ENCODE peak calls at places on chromosomes 12 and 14, in four cellular contexts. F, B, P and N are unnamed samples.

GRCh38 chr12:21371050-21371449 is 1.7 kb upstream of the IAPP start:
- DNase-seq in B (no peak), F (no peak), P (no peak), N (no peak)

GRCh38 chr12:95623554-95624170 is 72.4 kb upstream of the USP44 start:
- DNase-seq in F (peak), B (peak), P (no peak), N (peak)

GRCh38 chr14:22726012-22726411 is 40.5 kb upstream of the OXA1L start:
- DNase-seq in B (no peak), P (no peak), F (no peak), N (no peak)

GRCh38 chr12:25997401-25997973 is 39.0 kb downstream of the RASSF8 start:
- DNase-seq in P (no peak), B (no peak), F (no peak), N (no peak)

GRCh38 chr12:106358410-106359241 is 1.1 kb downstream of the POLR3B start:
- DNase-seq in P (no peak), B (peak), F (no peak), N (peak)

GRCh38 chr12:84760091-84760490 is 152.5 kb downstream of the SLC6A15 start:
- DNase-seq in B (no peak), P (no peak), F (no peak), N (no peak)

GRCh38 chr12:123044351-123044750 is 63.9 kb downstream of the ARL6IP4 start:
- DNase-seq in B (no peak), F (no peak), P (no peak), N (no peak)

GRCh38 chr14:55781046-55781445 is 201.0 kb downstream of the KTN1 start:
- DNase-seq in B (no peak), P (no peak), F (no peak), N (no peak)

GRCh38 chr14:90159688-90160087 is 96.7 kb upstream of the PSMC1 start:
- DNase-seq in P (no peak), B (no peak), F (no peak), N (no peak)

GRCh38 chr12:33438025-33438772 is 1.4 kb downstream of the SYT10 start:
- DNase-seq in P (no peak), F (peak), B (no peak), N (no peak)

GRCh38 chr12:89252284-89252683 is 100.0 kb downstream of the DUSP6 start:
- DNase-seq in F (no peak), B (no peak), P (no peak), N (no peak)

GRCh38 chr14:90276627-90277367 is 20.4 kb downstream of the PSMC1 start:
- DNase-seq in F (peak), P (no peak), B (no peak), N (no peak)

GRCh38 chr14:34733245-34733644 is 18.9 kb upstream of the CFL2 start:
- DNase-seq in B (no peak), F (no peak), P (no peak), N (no peak)
- TF ChIP-seq ETV6 in B (no peak), F (no peak), P (no peak), N (no peak)

GRCh38 chr14:54643696-54644176 is 76.8 kb downstream of the SAMD4A start:
- DNase-seq in P (no peak), B (peak), F (no peak), N (no peak)

GRCh38 chr14:54637829-54638446 is 71.0 kb downstream of the SAMD4A start:
- DNase-seq in F (no peak), P (no peak), B (no peak), N (no peak)

GRCh38 chr14:54640480-54640879 is 73.6 kb downstream of the SAMD4A start:
- DNase-seq in P (no peak), B (no peak), F (no peak), N (no peak)

GRCh38 chr14:54642950-54643695 is 76.2 kb downstream of the SAMD4A start:
- DNase-seq in P (no peak), F (no peak), B (peak), N (peak)

GRCh38 chr14:54642121-54642520 is 75.2 kb downstream of the SAMD4A start:
- DNase-seq in P (no peak), B (peak), F (no peak), N (no peak)
- TF ChIP-seq ETV6 in P (no peak), B (no peak), F (no peak), N (no peak)

DNA sequence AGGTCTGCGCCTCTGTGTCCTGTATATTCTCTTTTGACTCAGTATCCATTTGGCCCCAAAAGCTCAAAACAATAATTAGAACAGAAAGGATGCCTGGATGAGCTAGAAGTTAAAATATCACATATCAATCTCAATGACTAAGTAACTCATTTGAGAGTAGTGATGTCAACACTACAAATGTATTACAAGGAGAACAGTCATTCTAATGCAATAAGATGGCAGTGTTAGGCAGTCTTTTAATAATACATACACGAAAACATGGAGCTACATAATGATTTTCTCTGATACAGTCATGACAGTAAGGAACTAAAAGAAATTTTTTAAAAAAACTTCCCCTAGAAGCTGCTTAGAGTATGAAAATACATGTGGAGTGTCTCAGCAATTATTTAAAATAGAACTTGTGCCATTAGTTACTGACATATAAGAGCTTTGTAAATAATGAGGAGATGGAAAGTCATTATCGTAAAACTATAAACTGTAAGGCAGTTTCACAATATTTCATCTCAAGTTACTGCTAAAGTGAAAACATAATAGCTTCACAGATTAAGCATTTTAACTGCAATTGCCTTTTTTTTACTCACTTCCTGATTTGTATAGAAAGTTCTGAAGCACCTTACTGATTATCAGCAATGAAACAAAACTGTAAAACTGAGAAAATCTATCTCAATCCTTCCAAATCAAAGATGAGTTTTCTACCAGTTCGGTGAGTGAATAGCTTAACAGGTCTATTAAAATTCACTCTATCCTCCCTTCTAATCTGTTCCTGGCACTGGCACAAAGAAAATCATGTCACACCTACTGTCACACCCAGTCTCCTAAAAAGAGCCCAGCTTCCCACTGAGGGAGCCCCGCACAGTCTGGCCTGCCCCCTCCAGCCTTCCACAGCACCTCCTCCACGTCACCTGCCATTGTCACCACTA is 161.2 kb upstream of the ABCD2 start:
- DNase-seq in F (no peak), P (no peak), B (no peak), N (no peak)
- TF ChIP-seq ETV6 in F (no peak), P (no peak), B (no peak), N (no peak)

DNA sequence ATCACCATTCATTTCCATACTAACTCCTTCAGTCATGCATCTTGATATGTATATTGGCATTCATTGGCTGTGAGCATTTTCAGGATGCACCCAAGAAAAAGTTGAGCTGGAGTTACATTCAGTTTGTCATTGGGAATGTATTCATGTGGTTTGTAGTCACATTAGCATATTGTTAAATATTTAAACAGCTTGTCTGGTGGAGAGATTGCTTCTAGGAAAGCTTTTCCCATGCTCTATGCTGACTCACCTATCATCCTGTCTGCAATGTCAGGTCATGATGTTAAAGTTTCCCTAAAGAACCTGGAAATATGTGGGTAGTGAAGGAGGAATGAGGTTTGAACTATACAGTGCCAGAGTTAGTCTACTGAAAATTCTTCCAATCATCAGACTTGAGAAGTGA is 583.6 kb downstream of the GALC start:
- DNase-seq in P (no peak), F (no peak), B (no peak), N (no peak)
- TF ChIP-seq ETV6 in P (no peak), F (no peak), B (no peak), N (no peak)

DNA sequence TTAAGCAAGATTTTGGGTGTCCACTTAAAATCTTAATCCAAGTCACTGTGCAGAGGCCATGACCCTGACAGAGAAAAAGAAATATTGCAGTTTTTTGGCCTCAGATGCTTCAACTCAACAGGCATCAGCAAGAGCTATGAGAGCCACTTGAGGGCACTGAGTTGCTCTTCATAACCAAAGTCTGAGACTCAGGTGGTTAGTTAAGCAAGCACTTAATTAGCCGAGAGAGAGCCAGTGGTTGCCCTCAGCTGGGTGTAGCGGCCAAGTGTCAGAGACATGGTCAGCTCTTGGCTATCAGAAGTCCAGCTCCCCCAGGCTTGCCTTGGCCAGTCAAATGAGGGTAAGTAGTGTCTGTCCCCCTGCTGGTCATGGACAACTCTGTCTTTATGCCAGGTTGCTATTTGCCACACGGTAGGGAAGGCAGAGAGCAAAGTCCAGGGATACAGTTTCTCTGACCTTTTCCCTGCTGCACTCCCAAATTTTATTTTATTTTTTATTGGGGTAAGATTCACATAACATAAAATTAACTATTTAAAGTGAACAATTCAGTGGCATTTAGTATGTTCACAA is 9.0 kb upstream of the KRT71 start:
- DNase-seq in B (peak), F (no peak), P (no peak), N (peak)
- TF ChIP-seq ETV6 in B (no peak), F (no peak), P (no peak), N (no peak)

GRCh38 chr14:73759714-73760597 is 45.8 kb upstream of the PNMA1 start:
- DNase-seq in P (peak), B (peak), F (peak), N (peak)

GRCh38 chr14:73758392-73759182 is 44.4 kb upstream of the PNMA1 start:
- DNase-seq in P (no peak), F (peak), B (peak), N (peak)

GRCh38 chr14:73757876-73758391 is 43.8 kb upstream of the PNMA1 start:
- DNase-seq in P (no peak), B (no peak), F (no peak), N (no peak)

GRCh38 chr14:73760598-73761586 is 46.7 kb upstream of the PNMA1 start:
- DNase-seq in B (no peak), P (no peak), F (no peak), N (no peak)

DNA sequence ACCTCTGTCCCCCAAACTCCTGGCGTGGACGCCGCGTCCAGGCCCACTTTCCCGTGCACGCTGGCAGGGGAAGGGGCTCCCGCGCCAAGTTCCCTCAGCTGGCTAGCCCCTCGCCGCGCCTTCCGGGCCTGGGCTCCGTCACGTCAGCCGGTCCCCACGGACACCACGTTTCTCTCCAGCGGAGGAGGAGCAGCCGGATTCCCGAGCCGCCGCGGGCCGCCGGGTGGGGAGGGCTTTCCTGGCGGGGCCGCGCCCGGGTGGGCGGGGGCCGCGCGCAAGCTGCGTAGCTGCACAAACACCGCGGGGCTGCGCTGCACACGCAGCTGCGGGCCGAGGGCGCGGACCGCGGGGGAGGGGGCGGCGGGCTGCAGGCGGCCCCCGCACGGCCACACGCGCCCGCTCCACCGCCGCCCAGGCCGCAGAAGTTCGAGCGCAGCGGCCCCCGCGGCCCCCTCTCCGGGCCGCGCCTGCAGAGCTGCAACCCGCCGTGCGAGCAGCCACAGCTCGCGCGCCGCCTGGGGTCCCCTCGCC is 45.1 kb upstream of the PNMA1 start:
- DNase-seq in F (no peak), B (no peak), P (no peak), N (peak)
- TF ChIP-seq ETV6 in F (no peak), B (no peak), P (no peak), N (no peak)